ENCODE peak calls at places on chromosomes 3 and 15, in ten cellular contexts. One of them, this sample, is unnamed.

GRCh38 chr3:99960941-99961340 is 143.3 kb downstream of the CMSS1 start:
- DNase-seq in brain microvascular endothelial cell: no peak
- DNase-seq in GM23338: no peak
- DNase-seq in mesenchymal stem cell: peak
- DNase-seq in stomach: no peak
- DNase-seq in CD8-positive, alpha-beta T cell: no peak
- DNase-seq in aorta: no peak
- DNase-seq in A549: no peak
- DNase-seq in PC-3: no peak
- DNase-seq in neuronal stem cell: no peak
- DNase-seq in this sample: no peak

GRCh38 chr3:8733332-8734094 is at the start of gene CAV3:
- DNase-seq in stomach: no peak
- DNase-seq in aorta: no peak
- DNase-seq in PC-3: no peak
- DNase-seq in neuronal stem cell: no peak
- DNase-seq in GM23338: no peak
- DNase-seq in CD8-positive, alpha-beta T cell: no peak
- DNase-seq in mesenchymal stem cell: no peak
- DNase-seq in A549: no peak
- DNase-seq in brain microvascular endothelial cell: no peak
- DNase-seq in this sample: no peak

GRCh38 chr3:56456117-56456516 is 12.2 kb downstream of the ERC2 start:
- DNase-seq in A549: no peak
- DNase-seq in stomach: no peak
- DNase-seq in aorta: no peak
- DNase-seq in brain microvascular endothelial cell: no peak
- DNase-seq in CD8-positive, alpha-beta T cell: no peak
- DNase-seq in PC-3: no peak
- DNase-seq in neuronal stem cell: no peak
- DNase-seq in mesenchymal stem cell: no peak
- DNase-seq in GM23338: no peak
- DNase-seq in this sample: no peak

GRCh38 chr3:120678984-120679383 is 3.1 kb downstream of the HGD start:
- DNase-seq in GM23338: no peak
- DNase-seq in PC-3: no peak
- DNase-seq in stomach: no peak
- DNase-seq in aorta: no peak
- DNase-seq in neuronal stem cell: no peak
- DNase-seq in mesenchymal stem cell: no peak
- DNase-seq in brain microvascular endothelial cell: no peak
- DNase-seq in CD8-positive, alpha-beta T cell: no peak
- DNase-seq in A549: peak
- DNase-seq in this sample: peak

GRCh38 chr3:99990179-99990578 is 124.1 kb downstream of the FILIP1L start:
- DNase-seq in PC-3: no peak
- DNase-seq in mesenchymal stem cell: no peak
- DNase-seq in aorta: no peak
- DNase-seq in A549: no peak
- DNase-seq in neuronal stem cell: no peak
- DNase-seq in stomach: no peak
- DNase-seq in GM23338: no peak
- DNase-seq in CD8-positive, alpha-beta T cell: no peak
- DNase-seq in brain microvascular endothelial cell: no peak
- DNase-seq in this sample: no peak

GRCh38 chr15:72195101-72195511 is 2.5 kb downstream of the GRAMD2A start:
- DNase-seq in A549: no peak
- DNase-seq in brain microvascular endothelial cell: no peak
- DNase-seq in neuronal stem cell: no peak
- DNase-seq in PC-3: peak
- DNase-seq in mesenchymal stem cell: no peak
- DNase-seq in GM23338: no peak
- DNase-seq in aorta: no peak
- DNase-seq in CD8-positive, alpha-beta T cell: no peak
- DNase-seq in stomach: no peak
- DNase-seq in this sample: peak

GRCh38 chr3:63364495-63364894 is 86.4 kb downstream of the SYNPR start:
- DNase-seq in CD8-positive, alpha-beta T cell: no peak
- DNase-seq in neuronal stem cell: no peak
- DNase-seq in brain microvascular endothelial cell: peak
- DNase-seq in mesenchymal stem cell: peak
- DNase-seq in PC-3: peak
- DNase-seq in A549: no peak
- DNase-seq in aorta: no peak
- DNase-seq in GM23338: peak
- DNase-seq in stomach: no peak
- DNase-seq in this sample: peak

GRCh38 chr15:30921781-30922371 is 18.2 kb downstream of the FAN1 start:
- DNase-seq in aorta: no peak
- DNase-seq in GM23338: peak
- DNase-seq in PC-3: no peak
- DNase-seq in brain microvascular endothelial cell: no peak
- DNase-seq in CD8-positive, alpha-beta T cell: no peak
- DNase-seq in stomach: peak
- DNase-seq in mesenchymal stem cell: no peak
- DNase-seq in A549: no peak
- DNase-seq in neuronal stem cell: no peak
- DNase-seq in this sample: no peak

GRCh38 chr3:71130516-71131384 is 452.8 kb downstream of the FOXP1 start:
- DNase-seq in PC-3: peak
- DNase-seq in aorta: peak
- DNase-seq in CD8-positive, alpha-beta T cell: peak
- DNase-seq in stomach: peak
- DNase-seq in brain microvascular endothelial cell: peak
- DNase-seq in A549: no peak
- DNase-seq in neuronal stem cell: no peak
- DNase-seq in GM23338: peak
- DNase-seq in mesenchymal stem cell: peak
- DNase-seq in this sample: no peak

GRCh38 chr3:127451321-127451720 is 139.2 kb downstream of the TPRA1 start:
- DNase-seq in neuronal stem cell: no peak
- DNase-seq in brain microvascular endothelial cell: no peak
- DNase-seq in CD8-positive, alpha-beta T cell: no peak
- DNase-seq in stomach: no peak
- DNase-seq in A549: no peak
- DNase-seq in GM23338: no peak
- DNase-seq in aorta: no peak
- DNase-seq in PC-3: no peak
- DNase-seq in mesenchymal stem cell: no peak
- DNase-seq in this sample: no peak

GRCh38 chr15:83016906-83017305 is 5.5 kb upstream of the C15orf40 start:
- DNase-seq in GM23338: no peak
- DNase-seq in stomach: no peak
- DNase-seq in neuronal stem cell: no peak
- DNase-seq in aorta: no peak
- DNase-seq in mesenchymal stem cell: no peak
- DNase-seq in A549: no peak
- DNase-seq in brain microvascular endothelial cell: no peak
- DNase-seq in CD8-positive, alpha-beta T cell: no peak
- DNase-seq in PC-3: no peak
- DNase-seq in this sample: no peak

DNA sequence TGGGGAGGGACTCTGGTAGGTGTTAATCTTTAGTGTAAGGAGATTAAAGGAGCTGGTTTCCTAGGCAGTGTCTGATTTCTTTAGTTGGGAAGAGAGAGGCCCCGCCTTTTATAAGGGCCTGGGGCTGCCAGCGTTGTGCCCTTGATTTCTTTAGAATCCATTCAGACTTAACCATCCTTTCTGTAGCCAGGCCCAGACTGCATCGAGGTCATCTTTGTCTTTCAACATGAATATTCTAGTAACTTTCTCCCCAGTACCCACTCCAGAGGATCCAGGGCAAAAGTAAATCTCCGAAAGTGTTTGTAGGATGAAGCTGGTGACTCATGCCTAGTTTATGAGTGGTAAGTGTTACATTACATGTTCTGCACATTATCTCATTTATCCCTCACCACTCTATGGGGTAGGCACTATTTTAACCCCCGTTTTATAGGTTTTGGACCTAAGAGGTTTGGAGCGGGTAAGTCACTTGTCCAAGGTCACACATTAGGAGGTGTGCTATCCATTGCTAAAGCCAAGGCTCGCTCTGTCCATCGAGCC is 11.8 kb upstream of the USP3 start:
- DNase-seq in A549: no peak
- DNase-seq in mesenchymal stem cell: peak
- DNase-seq in PC-3: peak
- DNase-seq in brain microvascular endothelial cell: no peak
- DNase-seq in neuronal stem cell: no peak
- DNase-seq in stomach: no peak
- DNase-seq in CD8-positive, alpha-beta T cell: no peak
- DNase-seq in GM23338: no peak
- DNase-seq in aorta: no peak
- DNase-seq in this sample: no peak
- H3K27ac ChIP-seq in A549: peak
- H3K27ac ChIP-seq in mesenchymal stem cell: peak
- H3K27ac ChIP-seq in PC-3: peak
- H3K27ac ChIP-seq in brain microvascular endothelial cell: no peak
- H3K27ac ChIP-seq in neuronal stem cell: no peak
- H3K27ac ChIP-seq in stomach: no peak
- H3K27ac ChIP-seq in CD8-positive, alpha-beta T cell: no peak
- H3K27ac ChIP-seq in GM23338: no peak
- H3K27ac ChIP-seq in aorta: no peak
- H3K27ac ChIP-seq in this sample: no peak

GRCh38 chr15:77495806-77496589 is 75.3 kb downstream of the HMG20A start:
- DNase-seq in aorta: no peak
- DNase-seq in stomach: no peak
- DNase-seq in neuronal stem cell: no peak
- DNase-seq in GM23338: peak
- DNase-seq in mesenchymal stem cell: no peak
- DNase-seq in CD8-positive, alpha-beta T cell: no peak
- DNase-seq in PC-3: no peak
- DNase-seq in A549: no peak
- DNase-seq in brain microvascular endothelial cell: peak
- DNase-seq in this sample: no peak
- H3K27ac ChIP-seq in aorta: no peak
- H3K27ac ChIP-seq in stomach: peak
- H3K27ac ChIP-seq in neuronal stem cell: no peak
- H3K27ac ChIP-seq in GM23338: peak
- H3K27ac ChIP-seq in mesenchymal stem cell: peak
- H3K27ac ChIP-seq in CD8-positive, alpha-beta T cell: no peak
- H3K27ac ChIP-seq in PC-3: no peak
- H3K27ac ChIP-seq in A549: no peak
- H3K27ac ChIP-seq in brain microvascular endothelial cell: peak
- H3K27ac ChIP-seq in this sample: no peak

GRCh38 chr3:53100818-53101466 is 29.3 kb downstream of the RFT1 start:
- DNase-seq in PC-3: no peak
- DNase-seq in CD8-positive, alpha-beta T cell: no peak
- DNase-seq in stomach: no peak
- DNase-seq in GM23338: no peak
- DNase-seq in neuronal stem cell: no peak
- DNase-seq in mesenchymal stem cell: no peak
- DNase-seq in brain microvascular endothelial cell: no peak
- DNase-seq in aorta: no peak
- DNase-seq in A549: no peak
- DNase-seq in this sample: no peak

GRCh38 chr3:53101956-53102355 is 28.3 kb downstream of the RFT1 start:
- DNase-seq in GM23338: no peak
- DNase-seq in neuronal stem cell: no peak
- DNase-seq in PC-3: no peak
- DNase-seq in A549: no peak
- DNase-seq in stomach: no peak
- DNase-seq in aorta: no peak
- DNase-seq in mesenchymal stem cell: no peak
- DNase-seq in CD8-positive, alpha-beta T cell: no peak
- DNase-seq in brain microvascular endothelial cell: no peak
- DNase-seq in this sample: no peak

GRCh38 chr3:53102601-53103147 is 27.6 kb downstream of the RFT1 start:
- DNase-seq in CD8-positive, alpha-beta T cell: no peak
- DNase-seq in mesenchymal stem cell: no peak
- DNase-seq in neuronal stem cell: no peak
- DNase-seq in aorta: no peak
- DNase-seq in A549: no peak
- DNase-seq in stomach: no peak
- DNase-seq in GM23338: no peak
- DNase-seq in PC-3: no peak
- DNase-seq in brain microvascular endothelial cell: no peak
- DNase-seq in this sample: no peak

GRCh38 chr3:53104762-53105161 is 25.5 kb downstream of the RFT1 start:
- DNase-seq in brain microvascular endothelial cell: no peak
- DNase-seq in aorta: no peak
- DNase-seq in CD8-positive, alpha-beta T cell: no peak
- DNase-seq in PC-3: no peak
- DNase-seq in A549: no peak
- DNase-seq in stomach: no peak
- DNase-seq in mesenchymal stem cell: no peak
- DNase-seq in neuronal stem cell: no peak
- DNase-seq in GM23338: no peak
- DNase-seq in this sample: no peak

DNA sequence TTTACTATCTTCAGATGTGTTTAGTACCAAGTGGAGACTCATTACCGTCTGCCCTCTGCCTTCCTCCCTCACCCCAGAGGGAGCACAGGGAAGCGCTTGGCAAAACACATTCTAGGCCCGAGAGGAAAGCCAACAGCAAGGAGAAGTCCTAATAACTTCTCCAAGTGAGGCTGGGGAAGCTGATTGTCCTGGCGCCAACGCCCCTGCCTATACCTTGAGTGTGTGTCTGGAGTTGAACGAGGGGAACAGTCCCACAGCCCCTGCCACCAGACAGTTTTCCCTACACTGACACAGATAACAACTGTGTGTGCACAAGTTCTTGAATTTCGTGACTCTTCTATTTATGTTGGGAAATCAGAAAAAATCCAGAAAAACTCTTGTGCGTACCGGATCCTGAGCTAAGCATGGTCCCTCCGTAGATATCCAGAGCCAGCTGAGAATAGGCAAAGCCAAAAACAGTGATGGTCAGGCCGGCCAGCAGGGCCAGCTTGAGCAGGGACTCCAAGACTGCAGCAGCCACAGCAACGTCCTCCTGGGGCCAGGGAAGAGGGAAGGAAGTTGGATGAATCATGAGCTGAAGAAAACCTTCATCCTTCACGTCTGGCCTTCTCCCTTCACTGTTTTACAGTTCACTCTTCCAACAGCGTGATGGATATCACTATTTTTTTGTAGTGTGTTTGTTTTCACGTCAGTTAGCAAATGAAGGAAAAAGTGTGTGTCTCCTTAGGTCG is 26.5 kb downstream of the RFT1 start:
- DNase-seq in A549: no peak
- DNase-seq in stomach: no peak
- DNase-seq in PC-3: no peak
- DNase-seq in GM23338: no peak
- DNase-seq in brain microvascular endothelial cell: peak
- DNase-seq in mesenchymal stem cell: no peak
- DNase-seq in aorta: peak
- DNase-seq in neuronal stem cell: no peak
- DNase-seq in CD8-positive, alpha-beta T cell: no peak
- DNase-seq in this sample: no peak
- H3K27ac ChIP-seq in A549: no peak
- H3K27ac ChIP-seq in stomach: no peak
- H3K27ac ChIP-seq in PC-3: no peak
- H3K27ac ChIP-seq in GM23338: no peak
- H3K27ac ChIP-seq in brain microvascular endothelial cell: no peak
- H3K27ac ChIP-seq in mesenchymal stem cell: no peak
- H3K27ac ChIP-seq in aorta: no peak
- H3K27ac ChIP-seq in neuronal stem cell: no peak
- H3K27ac ChIP-seq in CD8-positive, alpha-beta T cell: no peak
- H3K27ac ChIP-seq in this sample: no peak

DNA sequence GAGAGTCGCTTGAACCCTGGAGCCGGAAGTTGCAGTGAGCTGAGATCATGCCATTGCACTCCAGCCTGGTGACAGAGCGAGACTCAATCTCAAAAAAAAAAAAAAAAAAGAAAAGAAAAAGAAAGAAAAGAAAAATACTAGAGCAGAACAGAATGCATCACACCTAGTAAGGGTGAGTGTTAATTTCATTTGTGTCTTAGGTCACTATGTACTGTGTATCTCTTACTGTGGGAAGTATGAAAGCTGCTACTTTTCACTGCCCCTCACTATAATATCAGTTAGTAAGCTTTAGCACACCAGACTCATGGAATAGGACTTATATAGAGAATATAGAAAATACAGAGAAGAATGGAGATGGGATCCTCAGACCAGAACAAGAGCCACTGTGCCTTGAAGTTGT is 45.9 kb upstream of the RASA2 start:
- DNase-seq in neuronal stem cell: no peak
- DNase-seq in PC-3: no peak
- DNase-seq in mesenchymal stem cell: no peak
- DNase-seq in A549: no peak
- DNase-seq in CD8-positive, alpha-beta T cell: no peak
- DNase-seq in GM23338: no peak
- DNase-seq in stomach: no peak
- DNase-seq in aorta: no peak
- DNase-seq in brain microvascular endothelial cell: no peak
- DNase-seq in this sample: no peak
- H3K27ac ChIP-seq in neuronal stem cell: no peak
- H3K27ac ChIP-seq in PC-3: no peak
- H3K27ac ChIP-seq in mesenchymal stem cell: no peak
- H3K27ac ChIP-seq in A549: peak
- H3K27ac ChIP-seq in CD8-positive, alpha-beta T cell: no peak
- H3K27ac ChIP-seq in GM23338: no peak
- H3K27ac ChIP-seq in stomach: peak
- H3K27ac ChIP-seq in aorta: no peak
- H3K27ac ChIP-seq in brain microvascular endothelial cell: peak
- H3K27ac ChIP-seq in this sample: peak

This sample was measured in foreskin keratinocyte.